ENCODE peak calls at places on chromosomes 4 and X, in four cellular contexts. L is endothelial cell, S is body of pancreas, M is nucleus accumbens. K is an unnamed sample.

GRCh38 chr4:121943941-121944340 is 7.9 kb downstream of the TRPC3 start:
- DNase-seq in L (peak), S (no peak), M (no peak), K (no peak)

GRCh38 chr4:83009529-83009928 is 1.1 kb downstream of the LIN54 start:
- DNase-seq in L (no peak), S (no peak), M (no peak), K (no peak)

GRCh38 chrX:154327026-154327820 is 31.6 kb downstream of the TKTL1 start:
- DNase-seq in L (no peak), S (peak), M (no peak), K (no peak)

GRCh38 chr4:16875487-16875886 is 23.0 kb downstream of the LDB2 start:
- DNase-seq in L (no peak), S (no peak), M (no peak), K (no peak)

GRCh38 chr4:139951051-139951450 is 202.9 kb downstream of the MAML3 start:
- DNase-seq in L (no peak), S (no peak), M (no peak), K (peak)

GRCh38 chr4:139552506-139552905 is 3.5 kb downstream of the SETD7 start:
- DNase-seq in L (no peak), S (no peak), M (no peak), K (no peak)

GRCh38 chr4:42646999-42647541 is 9.8 kb downstream of the ATP8A1 start:
- DNase-seq in L (no peak), S (no peak), M (no peak), K (no peak)

GRCh38 chr4:41981456-41981855 is at the start of gene DCAF4L1:
- DNase-seq in L (peak), S (no peak), M (no peak), K (no peak)

GRCh38 chrX:71366674-71367256 is 608 bp downstream of the TAF1 start:
- DNase-seq in L (peak), S (peak), M (no peak), K (peak)

GRCh38 chr4:154626793-154627484 is 14.5 kb upstream of the FGG start:
- DNase-seq in L (peak), S (peak), M (peak), K (peak)

GRCh38 chr4:129218355-129218754 is 122.4 kb downstream of the C4orf33 start:
- DNase-seq in L (no peak), S (no peak), M (no peak), K (no peak)

GRCh38 chrX:16643160-16643559 is 6.8 kb upstream of the S100G start:
- DNase-seq in L (no peak), S (no peak), M (no peak), K (no peak)

GRCh38 chr4:183328832-183329231 is 6.6 kb upstream of the CLDN24 start:
- DNase-seq in L (no peak), S (no peak), M (no peak), K (no peak)

GRCh38 chrX:9591496-9591895 is 126.6 kb downstream of the TBL1X start:
- DNase-seq in L (no peak), S (no peak), M (no peak), K (no peak)

GRCh38 chrX:112048707-112049106 is 33.9 kb downstream of the TRPC5 start:
- DNase-seq in L (no peak), S (no peak), M (no peak), K (no peak)

GRCh38 chr4:26462874-26463273 is 27.4 kb downstream of the CCKAR start:
- DNase-seq in L (no peak), S (no peak), M (no peak), K (no peak)

GRCh38 chr4:24970191-24970590 is 57.3 kb upstream of the CCDC149 start:
- DNase-seq in L (no peak), S (no peak), M (no peak), K (no peak)

GRCh38 chrX:155094468-155095061 is 23.3 kb downstream of the BRCC3 start:
- DNase-seq in L (peak), S (peak), M (no peak), K (no peak)

GRCh38 chrX:40617566-40617965 is 5.7 kb upstream of the MPC1L start:
- DNase-seq in L (no peak), S (no peak), M (no peak), K (no peak)

GRCh38 chr4:182370491-182370890 is 127.3 kb downstream of the TENM3 start:
- DNase-seq in L (no peak), S (no peak), M (no peak), K (no peak)

GRCh38 chrX:132748909-132749308 is 209.5 kb downstream of the HS6ST2 start:
- DNase-seq in L (no peak), S (no peak), M (no peak), K (no peak)

GRCh38 chr4:139367421-139368090 is 65.3 kb upstream of the NDUFC1 start:
- DNase-seq in L (no peak), S (no peak), M (no peak), K (no peak)

GRCh38 chr4:114563536-114564315 is 34.9 kb upstream of the UGT8 start:
- DNase-seq in L (no peak), S (no peak), M (no peak), K (no peak)

GRCh38 chrX:154010330-154011087 is 9.2 kb downstream of the IRAK1 start:
- DNase-seq in L (no peak), S (peak), M (no peak), K (no peak)

GRCh38 chr4:97411352-97411751 is 731.9 kb downstream of the STPG2 start:
- DNase-seq in L (no peak), S (no peak), M (no peak), K (no peak)

K was measured in stimulated activated CD4-positive, alpha-beta T cell treated with anti-CD3 and anti-CD28 coated beads, Interleukin-4, amount 100 ng/mL, for 48 hours.